ENCODE peak calls at places on chromosomes 2 and 18, in four cellular contexts. S is HTR-8/SVneo, N is NCI-H146, R is HFFc6. W is an unnamed sample.

GRCh38 chr2:209476367-209477191 is 52.7 kb downstream of the MAP2 start:
- DNase-seq in S (no peak), N (peak; percentile 59), R (peak; percentile 17), W (no peak)

GRCh38 chr2:26164231-26164630 is 8.7 kb upstream of the GAREM2 start:
- DNase-seq in S (no peak), N (no peak), R (no peak), W (no peak)

GRCh38 chr18:31091350-31091749 is 10.9 kb downstream of the DSC2 start:
- DNase-seq in S (no peak), N (no peak), R (no peak), W (no peak)

GRCh38 chr18:53991805-53992204 is 232.7 kb downstream of the MBD2 start:
- DNase-seq in S (no peak), N (no peak), R (no peak), W (no peak)

GRCh38 chr18:56333146-56333545 is 305.2 kb downstream of the TXNL1 start:
- DNase-seq in S (no peak), N (no peak), R (no peak), W (no peak)

GRCh38 chr18:70464343-70465114 is 175.7 kb downstream of the SOCS6 start:
- DNase-seq in S (peak; percentile 40), N (peak; percentile 96), R (peak; percentile 60), W (peak; percentile 66)

GRCh38 chr18:2597639-2598038 is 26.3 kb downstream of the NDC80 start:
- DNase-seq in S (no peak), N (no peak), R (no peak), W (no peak)

GRCh38 chr2:70907130-70907756 is 28.5 kb upstream of the ATP6V1B1 start:
- DNase-seq in S (no peak), N (no peak), R (no peak), W (no peak)

GRCh38 chr18:396251-396555 is 104.3 kb downstream of the COLEC12 start:
- DNase-seq in S (no peak), N (no peak), R (peak; percentile 3), W (no peak)

GRCh38 chr2:36060133-36060532 is 295.4 kb upstream of the CRIM1 start:
- DNase-seq in S (no peak), N (no peak), R (no peak), W (no peak)

GRCh38 chr2:241018051-241018891 is 19.9 kb downstream of the SNED1 start:
- DNase-seq in S (no peak), N (no peak), R (no peak), W (no peak)

GRCh38 chr2:143682643-143683042 is 553.4 kb downstream of the ARHGAP15 start:
- DNase-seq in S (no peak), N (no peak), R (no peak), W (no peak)

GRCh38 chr2:196136151-196136550 is 35.2 kb downstream of the STK17B start:
- DNase-seq in S (no peak), N (no peak), R (no peak), W (no peak)

GRCh38 chr2:114729025-114729424 is 286.6 kb downstream of the DPP10 start:
- DNase-seq in S (no peak), N (no peak), R (no peak), W (no peak)

GRCh38 chr2:176118606-176119370 is 2.2 kb downstream of the HOXD10 start:
- DNase-seq in S (no peak), N (no peak), R (no peak), W (no peak)

W was measured in foreskin melanocyte.